ENCODE peak calls at places on chromosomes 13 and 19, in five cellular contexts. One of them, this sample, is unnamed.

GRCh38 chr13:95201814-95202521 is 99.3 kb downstream of the ABCC4 start:
- DNase-seq in adrenal gland: no peak
- DNase-seq in pancreas: no peak
- DNase-seq in transverse colon: no peak
- DNase-seq in ovary: no peak
- DNase-seq in this sample: peak; percentile 42

GRCh38 chr19:45323671-45324081 is 1.0 kb upstream of the CKM start:
- DNase-seq in adrenal gland: no peak
- DNase-seq in pancreas: no peak
- DNase-seq in transverse colon: peak; percentile 14
- DNase-seq in ovary: no peak
- DNase-seq in this sample: no peak

GRCh38 chr13:98842858-98843481 is 90.5 kb upstream of the SLC15A1 start:
- DNase-seq in adrenal gland: peak; percentile 75
- DNase-seq in pancreas: peak; percentile 73
- DNase-seq in transverse colon: peak; percentile 73
- DNase-seq in ovary: peak; percentile 54
- DNase-seq in this sample: peak; percentile 45

GRCh38 chr13:73065665-73066350 is 7.0 kb downstream of the KLF5 start:
- DNase-seq in adrenal gland: no peak
- DNase-seq in pancreas: no peak
- DNase-seq in transverse colon: peak; percentile 49
- DNase-seq in ovary: no peak
- DNase-seq in this sample: peak; percentile 80

GRCh38 chr19:54415208-54415900 is at the start of gene TTYH1:
- DNase-seq in adrenal gland: no peak
- DNase-seq in pancreas: no peak
- DNase-seq in transverse colon: no peak
- DNase-seq in ovary: no peak
- DNase-seq in this sample: no peak

GRCh38 chr19:8610041-8610927 is at the start of gene ADAMTS10:
- DNase-seq in adrenal gland: peak; percentile 57
- DNase-seq in pancreas: no peak
- DNase-seq in transverse colon: peak; percentile 18
- DNase-seq in ovary: peak; percentile 59
- DNase-seq in this sample: no peak

GRCh38 chr13:110127986-110128511 is 178.9 kb downstream of the COL4A1 start:
- DNase-seq in adrenal gland: no peak
- DNase-seq in pancreas: no peak
- DNase-seq in transverse colon: no peak
- DNase-seq in ovary: no peak
- DNase-seq in this sample: no peak

GRCh38 chr19:36058481-36059179 is 3.9 kb downstream of the WDR62 start:
- DNase-seq in adrenal gland: no peak
- DNase-seq in pancreas: no peak
- DNase-seq in transverse colon: no peak
- DNase-seq in ovary: no peak
- DNase-seq in this sample: no peak

GRCh38 chr19:58262922-58263296 is 15.8 kb upstream of the ZNF8 start:
- DNase-seq in adrenal gland: no peak
- DNase-seq in pancreas: no peak
- DNase-seq in transverse colon: no peak
- DNase-seq in ovary: no peak
- DNase-seq in this sample: no peak

GRCh38 chr13:34863360-34864135 is 78.5 kb upstream of the NBEA start:
- DNase-seq in adrenal gland: no peak
- DNase-seq in pancreas: no peak
- DNase-seq in transverse colon: no peak
- DNase-seq in ovary: no peak
- DNase-seq in this sample: peak; percentile 87

GRCh38 chr13:40187324-40187795 is 479.1 kb downstream of the FOXO1 start:
- DNase-seq in adrenal gland: no peak
- DNase-seq in pancreas: no peak
- DNase-seq in transverse colon: no peak
- DNase-seq in ovary: no peak
- DNase-seq in this sample: no peak

GRCh38 chr13:91248249-91248648 is 99.2 kb upstream of the MIR17HG start:
- DNase-seq in adrenal gland: no peak
- DNase-seq in pancreas: no peak
- DNase-seq in transverse colon: no peak
- DNase-seq in ovary: no peak
- DNase-seq in this sample: no peak

GRCh38 chr13:113469582-113469981 is 16.3 kb upstream of the ADPRHL1 start:
- DNase-seq in adrenal gland: no peak
- DNase-seq in pancreas: no peak
- DNase-seq in transverse colon: no peak
- DNase-seq in ovary: no peak
- DNase-seq in this sample: no peak

GRCh38 chr19:46646402-46646801 is 10.4 kb upstream of the GNG8 start:
- DNase-seq in adrenal gland: no peak
- DNase-seq in pancreas: no peak
- DNase-seq in transverse colon: no peak
- DNase-seq in ovary: no peak
- DNase-seq in this sample: no peak

GRCh38 chr19:38361633-38362075 is 12.7 kb upstream of the PSMD8 start:
- DNase-seq in adrenal gland: peak; percentile 73
- DNase-seq in pancreas: peak; percentile 63
- DNase-seq in transverse colon: peak; percentile 79
- DNase-seq in ovary: peak; percentile 52
- DNase-seq in this sample: peak; percentile 62

GRCh38 chr13:31756346-31756745 is 17.0 kb downstream of the RXFP2 start:
- DNase-seq in adrenal gland: no peak
- DNase-seq in pancreas: no peak
- DNase-seq in transverse colon: no peak
- DNase-seq in ovary: no peak
- DNase-seq in this sample: peak; percentile 32

GRCh38 chr13:30021611-30022010 is 171.2 kb upstream of the UBL3 start:
- DNase-seq in adrenal gland: no peak
- DNase-seq in pancreas: no peak
- DNase-seq in transverse colon: no peak
- DNase-seq in ovary: no peak
- DNase-seq in this sample: no peak

GRCh38 chr19:49581007-49581508 is at the start of gene PRRG2:
- DNase-seq in adrenal gland: no peak
- DNase-seq in pancreas: peak; percentile 72
- DNase-seq in transverse colon: peak; percentile 70
- DNase-seq in ovary: no peak
- DNase-seq in this sample: peak; percentile 29

GRCh38 chr13:91132381-91132780 is 215.1 kb upstream of the MIR17HG start:
- DNase-seq in adrenal gland: no peak
- DNase-seq in pancreas: no peak
- DNase-seq in transverse colon: no peak
- DNase-seq in ovary: no peak
- DNase-seq in this sample: no peak

GRCh38 chr13:20049558-20050473 is 91.3 kb downstream of the ZMYM2 start:
- DNase-seq in adrenal gland: no peak
- DNase-seq in pancreas: no peak
- DNase-seq in transverse colon: no peak
- DNase-seq in ovary: no peak
- DNase-seq in this sample: no peak

DNA sequence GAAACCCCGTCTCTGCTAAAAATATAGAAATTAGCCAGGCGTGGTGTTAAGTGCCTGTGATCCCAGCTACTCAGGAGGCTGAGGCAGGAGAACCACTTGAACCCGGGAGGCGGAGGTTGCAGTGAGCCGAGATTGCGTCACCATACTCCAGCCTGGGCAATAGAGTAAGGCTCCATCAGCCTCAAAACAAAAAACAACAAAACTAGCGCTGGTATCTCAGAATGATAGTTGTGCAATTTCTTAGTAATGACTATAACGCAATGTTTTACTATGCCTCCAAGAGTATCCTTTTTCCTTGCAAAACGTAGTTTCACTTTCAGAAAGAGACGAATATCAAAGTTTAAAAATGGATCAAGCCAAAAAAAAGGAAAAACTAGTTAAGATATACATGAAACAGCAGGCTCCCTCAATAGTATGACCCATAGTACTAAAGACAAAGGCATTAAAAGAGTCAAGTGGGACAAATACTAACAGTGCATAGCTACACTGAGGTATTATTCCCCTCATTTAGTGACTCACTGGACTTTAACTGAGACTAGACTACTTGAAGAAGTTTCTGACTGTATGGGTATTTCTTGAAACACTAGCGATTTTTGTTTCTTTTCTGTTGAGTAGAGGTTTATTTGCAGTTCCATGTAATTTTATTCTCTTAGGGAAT is 10.5 kb upstream of the ITM2B start:
- DNase-seq in adrenal gland: no peak
- DNase-seq in pancreas: no peak
- DNase-seq in transverse colon: peak; percentile 19
- DNase-seq in ovary: peak; percentile 74
- DNase-seq in this sample: no peak
- H3K27ac ChIP-seq in adrenal gland: peak overlapping the region; percentile 84
- H3K27ac ChIP-seq in pancreas: no peak overlapping the region
- H3K27ac ChIP-seq in transverse colon: peak overlapping the region; percentile 73
- H3K27ac ChIP-seq in ovary: peak overlapping the region; percentile 95
- H3K27ac ChIP-seq in this sample: peak overlapping the region; percentile 20

GRCh38 chr13:33487575-33488243 is 202.2 kb upstream of the STARD13 start:
- DNase-seq in adrenal gland: no peak
- DNase-seq in pancreas: no peak
- DNase-seq in transverse colon: no peak
- DNase-seq in ovary: no peak
- DNase-seq in this sample: peak; percentile 60
- TF ChIP-seq CTCF in adrenal gland: peak; percentile 23
- TF ChIP-seq CTCF in pancreas: no peak
- TF ChIP-seq CTCF in transverse colon: peak; percentile 21
- TF ChIP-seq CTCF in ovary: no peak
- TF ChIP-seq CTCF in this sample: peak; percentile 64

DNA sequence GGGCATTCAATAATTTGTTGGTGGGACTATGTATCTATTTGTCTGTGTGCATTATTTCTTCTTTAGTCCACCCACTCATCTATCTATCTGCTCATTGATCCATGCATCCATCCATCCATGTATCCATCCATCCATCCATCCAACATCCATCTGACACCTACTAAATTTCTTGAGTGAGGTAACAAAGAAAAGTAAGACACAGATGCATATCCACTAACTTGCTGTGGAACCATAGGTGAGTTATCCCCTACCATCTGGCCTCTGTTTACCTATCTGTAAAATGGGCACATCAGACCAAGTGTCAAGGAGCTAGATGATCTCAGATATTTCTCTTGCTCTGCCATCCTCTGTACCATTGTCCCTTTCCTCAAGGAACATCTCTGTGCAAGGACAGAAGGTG is 54.7 kb downstream of the ZNF536 start:
- DNase-seq in adrenal gland: no peak
- DNase-seq in pancreas: no peak
- DNase-seq in transverse colon: no peak
- DNase-seq in ovary: no peak
- DNase-seq in this sample: no peak
- H3K4me1 ChIP-seq in adrenal gland: no peaks in the 10 kb centered on the region
- H3K4me1 ChIP-seq in pancreas: no peaks in the 10 kb centered on the region
- H3K4me1 ChIP-seq in transverse colon: no peaks in the 10 kb centered on the region
- H3K4me1 ChIP-seq in ovary: no peaks in the 10 kb centered on the region
- H3K4me1 ChIP-seq in this sample: no peaks in the 10 kb centered on the region

GRCh38 chr19:48362716-48363499 is 832 bp downstream of the TMEM143 start:
- DNase-seq in adrenal gland: peak; percentile 94
- DNase-seq in pancreas: peak; percentile 95
- DNase-seq in transverse colon: peak; percentile 96
- DNase-seq in ovary: peak; percentile 95
- DNase-seq in this sample: peak; percentile 94

GRCh38 chr19:48363500-48363809 is 285 bp downstream of the TMEM143 start:
- DNase-seq in adrenal gland: peak; percentile 74
- DNase-seq in pancreas: peak; percentile 53
- DNase-seq in transverse colon: no peak
- DNase-seq in ovary: no peak
- DNase-seq in this sample: no peak

GRCh38 chr19:48365602-48366001 is 1.4 kb downstream of the SYNGR4 start:
- DNase-seq in adrenal gland: no peak
- DNase-seq in pancreas: no peak
- DNase-seq in transverse colon: no peak
- DNase-seq in ovary: no peak
- DNase-seq in this sample: no peak

GRCh38 chr19:48364564-48365363 is 597 bp downstream of the SYNGR4 start:
- DNase-seq in adrenal gland: peak; percentile 48
- DNase-seq in pancreas: peak; percentile 34
- DNase-seq in transverse colon: peak; percentile 25
- DNase-seq in ovary: no peak
- DNase-seq in this sample: no peak

GRCh38 chr19:48363810-48364563 is at the start of the genes SYNGR4 and TMEM143:
- DNase-seq in adrenal gland: peak; percentile 98
- DNase-seq in pancreas: peak; percentile 99
- DNase-seq in transverse colon: peak; percentile 98
- DNase-seq in ovary: peak; percentile 99
- DNase-seq in this sample: peak; percentile 99
- H3K27ac ChIP-seq in adrenal gland: peak within 1 kb of the TSS; percentile 87
- H3K27ac ChIP-seq in pancreas: peak within 1 kb of the TSS; percentile 94
- H3K27ac ChIP-seq in transverse colon: peak within 1 kb of the TSS; percentile 98
- H3K27ac ChIP-seq in ovary: peak within 1 kb of the TSS; percentile 97
- H3K27ac ChIP-seq in this sample: peak within 1 kb of the TSS; percentile 71

GRCh38 chr19:18229474-18229873 is 3.2 kb upstream of the PDE4C start:
- DNase-seq in adrenal gland: no peak
- DNase-seq in pancreas: no peak
- DNase-seq in transverse colon: no peak
- DNase-seq in ovary: no peak
- DNase-seq in this sample: no peak
- TF ChIP-seq CTCF in adrenal gland: peak; percentile 11
- TF ChIP-seq CTCF in pancreas: no peak
- TF ChIP-seq CTCF in transverse colon: peak; percentile 34
- TF ChIP-seq CTCF in ovary: no peak
- TF ChIP-seq CTCF in this sample: peak; percentile 53

GRCh38 chr19:16087940-16088339 is 11.6 kb downstream of the TPM4 start:
- DNase-seq in adrenal gland: no peak
- DNase-seq in pancreas: no peak
- DNase-seq in transverse colon: no peak
- DNase-seq in ovary: no peak
- DNase-seq in this sample: no peak

GRCh38 chr19:16085115-16085514 is 8.8 kb downstream of the TPM4 start:
- DNase-seq in adrenal gland: no peak
- DNase-seq in pancreas: no peak
- DNase-seq in transverse colon: no peak
- DNase-seq in ovary: no peak
- DNase-seq in this sample: no peak

GRCh38 chr19:16088985-16089846 is 12.9 kb downstream of the TPM4 start:
- DNase-seq in adrenal gland: no peak
- DNase-seq in pancreas: peak; percentile 21
- DNase-seq in transverse colon: no peak
- DNase-seq in ovary: no peak
- DNase-seq in this sample: no peak

GRCh38 chr19:16091546-16092475 is 15.5 kb downstream of the TPM4 start:
- DNase-seq in adrenal gland: no peak
- DNase-seq in pancreas: no peak
- DNase-seq in transverse colon: no peak
- DNase-seq in ovary: no peak
- DNase-seq in this sample: no peak

GRCh38 chr19:16088351-16088984 is 12.2 kb downstream of the TPM4 start:
- DNase-seq in adrenal gland: no peak
- DNase-seq in pancreas: peak; percentile 60
- DNase-seq in transverse colon: no peak
- DNase-seq in ovary: no peak
- DNase-seq in this sample: no peak
- H3K4me1 ChIP-seq in adrenal gland: no peaks in the 10 kb centered on the region
- H3K4me1 ChIP-seq in pancreas: no peaks in the 10 kb centered on the region
- H3K4me1 ChIP-seq in transverse colon: peaks cover 28% of the 10 kb centered on the region
- H3K4me1 ChIP-seq in ovary: no peaks in the 10 kb centered on the region
- H3K4me1 ChIP-seq in this sample: no peaks in the 10 kb centered on the region